ENCODE peak calls at places on chromosomes 11 and 22, in seven cellular contexts. Q, B, O, F, J, Y and M are unnamed samples.
A peak's percentile ranks its signal among the peaks of the same experiment; 100 is the strongest.

GRCh38 chr22:23057331-23057730 is 13.0 kb upstream of the GNAZ start:
- DNase-seq in J (no peak), Y (no peak), Q (no peak), B (no peak), O (no peak), F (no peak), M (no peak)

GRCh38 chr11:58787903-58788302 is 56.2 kb upstream of the GLYAT start:
- DNase-seq in J (peak; percentile 41), B (no peak), O (no peak), Y (no peak), Q (no peak), F (no peak), M (no peak)

GRCh38 chr22:35131423-35132050 is 65.6 kb downstream of the ISX start:
- DNase-seq in F (no peak), Q (no peak), B (no peak), Y (no peak), J (no peak), O (no peak), M (no peak)

GRCh38 chr22:25060522-25061071 is 108.1 kb downstream of the KIAA1671 start:
- DNase-seq in Q (no peak), O (no peak), B (no peak), J (no peak), Y (no peak), F (no peak), M (no peak)

GRCh38 chr11:1771700-1772099 is 8.0 kb upstream of the CTSD start:
- DNase-seq in Q (no peak), F (peak; percentile 61), Y (no peak), O (peak; percentile 38), B (peak; percentile 61), J (peak; percentile 62), M (no peak)

GRCh38 chr11:76391039-76391438 is 9.9 kb downstream of the GVQW3 start:
- DNase-seq in O (no peak), Y (no peak), Q (no peak), B (no peak), F (no peak), J (no peak), M (no peak)

GRCh38 chr11:10067629-10068300 is 226.3 kb downstream of the SBF2 start:
- DNase-seq in O (no peak), Y (no peak), F (no peak), J (no peak), Q (no peak), B (no peak), M (no peak)

GRCh38 chr22:21791635-21792625 is 56.3 kb upstream of the YPEL1 start:
- DNase-seq in Q (no peak), F (no peak), Y (no peak), O (no peak), J (peak; percentile 62), B (no peak), M (no peak)

GRCh38 chr11:128823751-128824150 is 43.3 kb downstream of the KCNJ1 start:
- DNase-seq in Q (no peak), Y (no peak), O (no peak), F (no peak), J (no peak), B (no peak), M (no peak)

GRCh38 chr22:42299586-42300285 is 29.3 kb upstream of the TCF20 start:
- DNase-seq in O (no peak), B (no peak), Y (no peak), F (no peak), Q (no peak), J (no peak), M (peak; percentile 53)

GRCh38 chr22:28075260-28075981 is 156.4 kb upstream of the PITPNB start:
- DNase-seq in Q (peak; percentile 54), J (peak; percentile 91), Y (peak; percentile 5), F (no peak), O (peak; percentile 68), B (peak; percentile 80), M (no peak)

GRCh38 chr22:26547426-26547825 is 35.2 kb upstream of the TFIP11 start:
- DNase-seq in Y (no peak), F (no peak), J (peak; percentile 11), Q (no peak), O (no peak), B (no peak), M (no peak)

GRCh38 chr22:38202437-38203089 is 769 bp downstream of the MAFF start:
- DNase-seq in Q (peak; percentile 90), J (peak; percentile 92), F (peak; percentile 95), Y (no peak), O (peak; percentile 93), B (peak; percentile 87), M (peak; percentile 89)

GRCh38 chr11:45178890-45179663 is 32.6 kb downstream of the PRDM11 start:
- DNase-seq in Q (peak; percentile 9), J (peak; percentile 71), F (no peak), O (no peak), B (no peak), Y (no peak), M (no peak)

GRCh38 chr11:19275496-19275895 is 34.8 kb upstream of the E2F8 start:
- DNase-seq in Y (peak; percentile 21), F (no peak), O (no peak), J (no peak), Q (no peak), B (no peak), M (no peak)

GRCh38 chr11:63177872-63178271 is 33.9 kb upstream of the SLC22A24 start:
- DNase-seq in B (no peak), F (no peak), Q (no peak), Y (no peak), J (no peak), O (no peak), M (no peak)
- TF ChIP-seq POLR2A in B (no peak), F (no peak), Q (no peak), Y (no peak), J (no peak), O (no peak), M (no peak)

DNA sequence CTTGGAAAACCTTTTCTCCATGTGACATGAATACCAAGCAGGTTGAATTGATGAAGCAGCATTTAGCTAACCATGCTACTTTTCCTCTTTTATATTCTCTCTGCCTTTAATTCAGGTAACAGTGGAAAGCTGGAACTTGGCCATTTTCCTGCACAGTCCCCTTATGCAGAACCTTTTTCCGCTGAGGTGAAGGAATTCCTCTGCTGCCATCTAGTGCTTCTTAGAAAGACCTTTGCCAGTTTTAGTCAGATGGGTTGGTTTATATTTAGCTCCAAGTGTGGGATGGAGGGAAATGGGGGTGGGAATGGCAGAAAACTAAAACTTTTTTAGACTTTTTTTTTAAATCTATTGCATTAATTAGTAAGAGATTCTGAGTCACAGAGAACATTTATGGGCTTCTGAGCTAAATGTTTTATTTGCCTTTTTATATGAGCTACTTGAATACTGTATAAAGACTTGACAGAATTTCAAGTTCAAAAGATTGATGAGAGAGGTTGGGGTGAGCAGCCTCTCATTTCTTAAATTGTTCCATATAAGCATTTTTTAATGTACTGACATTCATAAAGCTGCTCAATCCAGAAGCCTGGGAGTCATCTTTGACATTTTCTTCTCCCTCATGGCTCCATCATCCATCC is 153.9 kb upstream of the ZC3H12C start:
- DNase-seq in J (peak; percentile 84), F (no peak), O (no peak), B (peak; percentile 61), Q (peak; percentile 80), Y (peak; percentile 38), M (peak; percentile 19)
- TF ChIP-seq CTCF in J (peak; percentile 82), F (no peak), O (no peak), B (peak; percentile 66), Q (peak; percentile 57), Y (peak; percentile 71), M (peak; percentile 52)

DNA sequence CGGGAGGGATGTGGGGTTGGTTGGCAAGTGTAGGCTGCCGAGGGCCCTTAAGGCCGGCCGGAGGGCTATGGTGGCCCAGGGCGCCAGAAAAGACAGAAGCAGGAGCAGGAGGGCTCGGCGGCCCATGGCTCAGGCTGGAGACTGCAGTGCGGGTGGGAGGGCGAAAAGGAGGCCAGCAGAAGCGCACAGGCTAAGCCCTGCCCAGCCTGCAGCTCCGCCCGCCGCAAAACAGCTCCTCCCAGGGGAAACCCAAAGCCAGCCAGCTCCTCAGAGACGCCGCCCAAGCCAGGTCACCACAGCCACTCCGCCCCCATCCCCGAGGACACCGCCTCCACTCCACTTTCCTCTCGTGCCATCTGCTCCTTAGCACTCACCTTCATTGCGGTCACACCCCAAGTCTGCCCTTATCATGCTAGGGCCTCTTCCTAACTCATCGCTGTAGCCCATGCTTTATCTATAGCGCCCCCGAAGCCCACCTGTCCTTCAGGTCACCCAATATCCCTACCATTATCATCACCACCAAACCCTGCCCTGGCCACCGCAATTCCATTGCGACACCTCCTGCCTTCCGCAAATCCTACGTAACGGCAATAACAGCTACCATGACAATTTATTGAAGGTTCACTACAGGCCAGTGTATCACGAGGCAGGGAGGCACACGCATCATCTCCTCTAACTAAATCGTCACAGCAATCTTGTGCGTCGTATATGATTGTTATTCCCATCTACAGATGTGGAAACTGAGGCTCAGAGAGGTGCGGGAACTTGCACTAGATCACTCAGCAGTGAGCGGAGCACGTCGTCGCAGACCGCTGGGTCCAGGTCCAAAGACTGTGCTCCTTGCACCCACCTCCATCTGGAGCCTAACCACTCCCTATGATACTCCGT is at the start of gene PRCP:
- DNase-seq in O (peak; percentile 94), F (peak; percentile 96), B (peak; percentile 96), J (peak; percentile 85), Y (peak; percentile 94), Q (peak; percentile 91), M (peak; percentile 95)
- TF ChIP-seq POLR2A in O (peak; percentile 80), F (peak; percentile 42), B (peak; percentile 97), J (peak; percentile 63), Y (peak; percentile 83), Q (peak; percentile 96), M (no peak)

GRCh38 chr22:45726081-45726480 is 54.4 kb downstream of the ATXN10 start:
- DNase-seq in Y (no peak), O (no peak), B (no peak), J (no peak), F (no peak), Q (no peak), M (no peak)

GRCh38 chr22:45735273-45735672 is 63.6 kb downstream of the ATXN10 start:
- DNase-seq in B (no peak), Y (no peak), J (no peak), Q (no peak), O (no peak), F (no peak), M (no peak)

GRCh38 chr22:45731041-45731797 is 59.6 kb downstream of the ATXN10 start:
- DNase-seq in F (no peak), Y (peak; percentile 25), Q (no peak), B (no peak), J (peak; percentile 65), O (no peak), M (no peak)

DNA sequence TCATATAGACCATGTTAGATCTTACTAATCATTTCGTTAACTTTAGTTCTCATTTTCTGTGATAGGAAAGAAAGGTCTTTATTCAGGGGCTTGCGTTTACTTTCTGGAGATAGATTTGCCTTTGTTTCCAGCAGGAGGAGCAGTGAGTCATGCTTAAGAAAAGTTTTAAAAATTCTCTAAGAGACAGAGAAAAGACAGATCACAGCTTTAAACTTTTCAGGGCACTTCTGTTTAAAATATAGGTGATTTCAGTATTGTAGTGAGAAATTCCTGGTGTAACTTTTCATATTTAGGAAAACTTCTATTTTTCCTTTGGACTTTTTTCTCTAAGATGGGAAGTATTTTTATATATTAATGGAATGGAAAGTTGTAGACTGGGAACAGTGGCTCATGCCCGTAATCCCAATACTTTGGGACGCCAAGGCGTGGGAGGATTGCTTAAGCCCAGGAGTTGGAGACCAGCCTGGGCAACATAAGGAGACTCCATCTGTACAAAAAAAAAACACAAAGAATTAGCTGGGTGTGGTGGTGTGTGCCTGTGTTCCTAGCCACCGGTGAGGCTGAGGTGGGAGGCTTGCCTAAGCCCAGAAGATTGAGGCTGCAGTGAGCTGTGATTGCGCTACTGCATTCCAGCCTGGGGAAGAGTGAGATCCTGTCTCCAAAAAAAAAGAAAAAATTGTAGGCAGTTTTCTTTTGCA is 60.3 kb downstream of the ATXN10 start:
- DNase-seq in Y (peak; percentile 28), O (no peak), Q (no peak), J (peak; percentile 47), F (no peak), B (no peak), M (no peak)
- TF ChIP-seq CTCF in Y (peak; percentile 58), O (peak; percentile 16), Q (peak; percentile 22), J (peak; percentile 53), F (no peak), B (peak; percentile 27), M (peak; percentile 38)